ENCODE peak calls at places on chromosomes 11 and 22, in five cellular contexts. One of them, this sample, is unnamed.
A peak's percentile ranks its signal among the peaks of the same experiment; 100 is the strongest.

GRCh38 chr11:87260811-87261210 is 223.1 kb downstream of the TMEM135 start:
- DNase-seq in PC-9: no peak
- DNase-seq in AG04450: no peak
- DNase-seq in neural progenitor cell: no peak
- DNase-seq in SK-N-SH: no peak
- DNase-seq in this sample: no peak

GRCh38 chr11:94025695-94026394 is 4.7 kb downstream of the HEPHL1 start:
- DNase-seq in PC-9: no peak
- DNase-seq in neural progenitor cell: no peak
- DNase-seq in SK-N-SH: no peak
- DNase-seq in AG04450: no peak
- DNase-seq in this sample: no peak

GRCh38 chr22:46432164-46433068 is 96.9 kb downstream of the TRMU start:
- DNase-seq in SK-N-SH: no peak
- DNase-seq in neural progenitor cell: no peak
- DNase-seq in PC-9: no peak
- DNase-seq in AG04450: no peak
- DNase-seq in this sample: no peak

GRCh38 chr11:45051621-45052020 is 94.8 kb upstream of the PRDM11 start:
- DNase-seq in PC-9: no peak
- DNase-seq in AG04450: no peak
- DNase-seq in neural progenitor cell: no peak
- DNase-seq in SK-N-SH: no peak
- DNase-seq in this sample: no peak

GRCh38 chr22:22178992-22179391 is 65.6 kb upstream of the VPREB1 start:
- DNase-seq in PC-9: no peak
- DNase-seq in AG04450: no peak
- DNase-seq in SK-N-SH: no peak
- DNase-seq in neural progenitor cell: no peak
- DNase-seq in this sample: no peak

GRCh38 chr22:17412232-17412631 is 43.0 kb downstream of the CECR2 start:
- DNase-seq in neural progenitor cell: peak; percentile 45
- DNase-seq in SK-N-SH: no peak
- DNase-seq in PC-9: no peak
- DNase-seq in AG04450: no peak
- DNase-seq in this sample: no peak

GRCh38 chr11:86103808-86104207 is 34.9 kb upstream of the PICALM start:
- DNase-seq in AG04450: no peak
- DNase-seq in neural progenitor cell: no peak
- DNase-seq in PC-9: no peak
- DNase-seq in SK-N-SH: no peak
- DNase-seq in this sample: no peak

GRCh38 chr22:42799462-42800405 is 57.3 kb downstream of the ARFGAP3 start:
- DNase-seq in PC-9: no peak
- DNase-seq in neural progenitor cell: no peak
- DNase-seq in AG04450: no peak
- DNase-seq in SK-N-SH: no peak
- DNase-seq in this sample: no peak

GRCh38 chr11:43579171-43579918 is 101.2 kb upstream of the HSD17B12 start:
- DNase-seq in neural progenitor cell: peak; percentile 79
- DNase-seq in PC-9: peak; percentile 25
- DNase-seq in AG04450: no peak
- DNase-seq in SK-N-SH: peak; percentile 78
- DNase-seq in this sample: no peak
- TF ChIP-seq CTCF in neural progenitor cell: peak; percentile 52
- TF ChIP-seq CTCF in PC-9: peak; percentile 30
- TF ChIP-seq CTCF in AG04450: peak; percentile 41
- TF ChIP-seq CTCF in SK-N-SH: peak; percentile 39
- TF ChIP-seq CTCF in this sample: peak; percentile 46

GRCh38 chr11:46198245-46198872 is 77.1 kb upstream of the PHF21A start:
- DNase-seq in AG04450: no peak
- DNase-seq in PC-9: no peak
- DNase-seq in neural progenitor cell: no peak
- DNase-seq in SK-N-SH: no peak
- DNase-seq in this sample: no peak

GRCh38 chr11:46202149-46202548 is 75.3 kb upstream of the CREB3L1 start:
- DNase-seq in SK-N-SH: no peak
- DNase-seq in neural progenitor cell: peak; percentile 58
- DNase-seq in PC-9: no peak
- DNase-seq in AG04450: no peak
- DNase-seq in this sample: no peak

GRCh38 chr11:46198873-46199250 is 77.6 kb upstream of the PHF21A start:
- DNase-seq in AG04450: no peak
- DNase-seq in neural progenitor cell: no peak
- DNase-seq in SK-N-SH: no peak
- DNase-seq in PC-9: no peak
- DNase-seq in this sample: no peak

GRCh38 chr11:46202696-46203391 is 74.6 kb upstream of the CREB3L1 start:
- DNase-seq in AG04450: no peak
- DNase-seq in SK-N-SH: no peak
- DNase-seq in PC-9: no peak
- DNase-seq in neural progenitor cell: no peak
- DNase-seq in this sample: no peak

DNA sequence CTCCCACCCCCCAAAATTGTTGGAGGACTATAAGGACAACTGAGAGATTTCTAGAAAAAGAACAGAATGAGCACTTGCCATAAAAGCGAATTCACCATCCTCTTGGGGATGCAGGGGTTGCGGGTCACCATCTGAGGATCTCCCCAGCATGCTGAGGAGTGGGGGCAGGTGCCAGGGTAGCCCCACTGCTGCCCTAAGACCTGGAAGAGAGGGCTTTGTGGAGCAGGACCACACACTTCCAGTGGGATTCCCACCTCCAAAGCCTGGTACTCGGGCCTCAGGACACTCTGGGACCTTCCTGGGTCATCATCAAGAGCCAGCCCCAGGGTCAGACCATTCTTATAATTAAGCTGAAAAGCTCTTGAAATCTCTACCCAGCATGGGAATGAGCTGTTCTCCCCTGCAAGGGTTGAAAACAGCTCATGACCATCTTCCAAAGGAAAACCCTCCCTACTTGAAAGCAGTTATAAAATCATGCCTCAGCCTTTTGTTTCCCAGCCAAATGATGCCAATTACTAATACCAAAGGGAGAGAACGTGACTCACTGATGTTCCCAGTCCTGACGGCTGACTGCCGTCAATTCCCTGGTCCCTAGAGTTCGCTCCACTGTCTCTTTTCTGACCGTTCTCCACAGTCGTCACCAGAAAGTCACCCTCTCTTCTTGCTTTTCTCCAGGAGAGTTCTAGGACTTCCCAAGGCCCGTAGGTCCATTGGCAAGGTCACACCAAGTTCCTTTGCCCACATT is 76.8 kb upstream of the CREB3L1 start:
- DNase-seq in neural progenitor cell: no peak
- DNase-seq in PC-9: no peak
- DNase-seq in SK-N-SH: no peak
- DNase-seq in AG04450: no peak
- DNase-seq in this sample: no peak
- H3K4me3 ChIP-seq in neural progenitor cell: no peak overlapping the region
- H3K4me3 ChIP-seq in PC-9: no peak overlapping the region
- H3K4me3 ChIP-seq in SK-N-SH: no peak overlapping the region
- H3K4me3 ChIP-seq in AG04450: no peak overlapping the region
- H3K4me3 ChIP-seq in this sample: no peak overlapping the region

GRCh38 chr11:122313581-122313980 is 197.6 kb upstream of the BLID start:
- DNase-seq in neural progenitor cell: no peak
- DNase-seq in PC-9: no peak
- DNase-seq in AG04450: no peak
- DNase-seq in SK-N-SH: no peak
- DNase-seq in this sample: no peak
- TF ChIP-seq CTCF in neural progenitor cell: no peak
- TF ChIP-seq CTCF in PC-9: no peak
- TF ChIP-seq CTCF in AG04450: no peak
- TF ChIP-seq CTCF in SK-N-SH: no peak
- TF ChIP-seq CTCF in this sample: no peak

DNA sequence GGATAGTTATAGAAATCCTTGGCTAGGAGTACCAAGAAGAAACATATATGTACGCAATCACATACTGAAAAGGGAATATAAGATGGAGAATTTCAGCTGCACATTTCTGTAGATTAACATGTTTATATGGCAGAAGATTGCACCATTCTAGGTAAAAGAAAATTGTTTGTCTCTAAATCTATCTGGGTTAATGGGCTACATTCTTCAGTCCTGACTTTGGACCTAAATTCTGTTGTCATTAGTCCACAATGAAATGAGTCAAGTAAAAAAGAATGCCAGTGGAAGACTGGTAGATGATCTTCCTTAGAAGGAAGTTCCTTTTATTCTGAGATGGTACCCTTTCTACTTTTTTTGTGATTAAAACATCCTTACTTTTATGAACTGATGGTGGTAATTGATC is 51.2 kb downstream of the UBASH3B start:
- DNase-seq in SK-N-SH: no peak
- DNase-seq in PC-9: no peak
- DNase-seq in neural progenitor cell: no peak
- DNase-seq in AG04450: no peak
- DNase-seq in this sample: no peak
- H3K4me3 ChIP-seq in SK-N-SH: no peak overlapping the region
- H3K4me3 ChIP-seq in PC-9: no peak overlapping the region
- H3K4me3 ChIP-seq in neural progenitor cell: no peak overlapping the region
- H3K4me3 ChIP-seq in AG04450: no peak overlapping the region
- H3K4me3 ChIP-seq in this sample: no peak overlapping the region

DNA sequence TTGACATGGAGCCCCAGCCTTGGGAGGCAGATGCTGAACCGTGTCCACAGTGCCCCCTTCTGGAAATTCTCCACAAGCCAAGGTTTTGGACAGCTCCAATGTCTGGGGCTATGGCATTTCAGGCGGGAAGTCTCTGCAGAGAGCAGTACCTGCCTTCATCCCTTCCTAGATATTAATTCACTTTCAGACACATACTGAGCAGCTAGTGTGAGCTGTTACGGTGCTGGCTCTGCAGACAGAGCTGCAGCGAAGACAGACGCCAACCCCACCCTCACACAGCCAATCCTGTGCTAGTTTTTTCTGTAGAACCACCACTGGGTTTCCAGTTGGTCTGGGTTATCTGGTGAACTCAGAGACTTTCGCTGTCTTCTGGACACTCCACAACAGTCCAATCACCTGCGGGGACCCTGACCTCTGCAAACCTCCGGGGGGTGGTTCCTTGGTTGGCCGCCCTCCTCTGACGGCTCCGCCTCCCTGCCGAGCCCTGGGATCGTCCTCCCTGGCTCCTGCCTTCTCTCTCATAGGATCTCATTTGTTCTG is 9.1 kb downstream of the LMF2 start:
- DNase-seq in neural progenitor cell: peak; percentile 86
- DNase-seq in PC-9: peak; percentile 72
- DNase-seq in AG04450: peak; percentile 15
- DNase-seq in SK-N-SH: peak; percentile 77
- DNase-seq in this sample: no peak
- TF ChIP-seq CTCF in neural progenitor cell: peak; percentile 75
- TF ChIP-seq CTCF in PC-9: peak; percentile 88
- TF ChIP-seq CTCF in AG04450: peak; percentile 68
- TF ChIP-seq CTCF in SK-N-SH: peak; percentile 69
- TF ChIP-seq CTCF in this sample: peak; percentile 72

DNA sequence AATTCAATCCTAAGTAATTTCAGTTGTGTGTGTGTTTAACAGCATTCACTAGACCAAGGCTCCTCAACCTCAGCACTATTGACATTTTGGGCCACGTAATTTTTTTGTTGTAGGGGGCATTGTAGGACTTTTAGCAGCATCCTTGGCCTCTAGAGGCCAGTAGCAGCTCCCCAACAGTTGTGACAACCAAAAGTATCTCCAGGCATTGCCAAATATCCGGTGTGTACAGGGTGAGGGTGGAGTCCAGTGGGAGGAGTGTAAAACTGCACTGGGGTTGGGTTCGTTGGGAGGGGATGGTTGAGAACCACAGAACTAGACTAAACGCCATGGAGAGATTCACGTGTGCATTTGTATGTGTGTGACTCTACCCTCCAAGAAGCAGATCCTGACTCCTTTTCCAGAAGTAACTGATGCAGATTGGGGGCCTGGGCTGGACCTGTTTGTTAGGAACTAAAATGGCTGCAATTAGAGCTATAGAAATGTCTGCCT is 5.9 kb upstream of the PHF21A start:
- DNase-seq in PC-9: peak; percentile 67
- DNase-seq in AG04450: no peak
- DNase-seq in neural progenitor cell: peak; percentile 23
- DNase-seq in SK-N-SH: peak; percentile 39
- DNase-seq in this sample: peak; percentile 35
- H3K4me3 ChIP-seq in PC-9: no peak overlapping the region
- H3K4me3 ChIP-seq in AG04450: no peak overlapping the region
- H3K4me3 ChIP-seq in neural progenitor cell: no peak overlapping the region
- H3K4me3 ChIP-seq in SK-N-SH: no peak overlapping the region
- H3K4me3 ChIP-seq in this sample: no peak overlapping the region

DNA sequence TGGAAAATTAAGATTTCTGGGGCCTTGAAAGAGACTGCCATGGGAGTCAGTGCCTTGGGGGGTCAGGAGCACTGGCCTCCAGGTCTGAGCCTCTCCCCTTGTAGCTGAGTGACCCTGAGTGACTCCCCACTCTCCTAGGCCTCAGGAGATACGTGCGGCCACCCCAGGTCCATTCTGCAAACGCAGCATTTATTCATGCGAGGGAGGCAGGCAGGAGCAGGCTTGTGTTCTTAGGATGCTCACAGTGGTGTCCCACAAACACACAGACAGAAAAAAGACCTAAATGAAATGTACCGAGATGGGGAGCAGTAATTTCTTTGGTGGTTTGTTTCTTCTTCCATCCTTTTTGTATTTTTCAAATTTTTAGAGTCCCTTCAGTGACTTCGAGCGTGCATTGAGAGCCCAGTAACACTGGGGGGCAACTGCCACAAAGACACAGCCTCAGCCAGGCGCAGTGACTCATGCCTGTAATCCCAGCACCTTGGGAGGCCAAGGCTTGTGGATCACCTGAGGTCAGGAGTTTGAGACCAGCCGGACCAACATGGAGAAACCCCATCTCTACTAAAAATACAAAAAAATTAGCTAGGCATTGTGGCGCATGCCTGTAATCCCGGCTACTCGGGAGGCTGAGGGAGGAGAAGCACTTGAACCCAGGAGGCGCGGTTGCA is 22.9 kb upstream of the PRR5 start:
- DNase-seq in SK-N-SH: no peak
- DNase-seq in neural progenitor cell: no peak
- DNase-seq in PC-9: no peak
- DNase-seq in AG04450: no peak
- DNase-seq in this sample: no peak
- TF ChIP-seq CTCF in SK-N-SH: no peak
- TF ChIP-seq CTCF in neural progenitor cell: no peak
- TF ChIP-seq CTCF in PC-9: no peak
- TF ChIP-seq CTCF in AG04450: no peak
- TF ChIP-seq CTCF in this sample: no peak

GRCh38 chr11:118152020-118152551 is 537 bp downstream of the SCN4B start:
- DNase-seq in SK-N-SH: no peak
- DNase-seq in PC-9: no peak
- DNase-seq in AG04450: no peak
- DNase-seq in neural progenitor cell: no peak
- DNase-seq in this sample: no peak
- H3K4me3 ChIP-seq in SK-N-SH: peak overlapping the region; percentile 54
- H3K4me3 ChIP-seq in PC-9: no peak overlapping the region
- H3K4me3 ChIP-seq in AG04450: peak overlapping the region; percentile 46
- H3K4me3 ChIP-seq in neural progenitor cell: peak overlapping the region; percentile 83
- H3K4me3 ChIP-seq in this sample: no peak overlapping the region